ENCODE peak calls at places on chromosomes 3 and 15, in four cellular contexts. E, R, C and P are unnamed samples.

GRCh38 chr15:84985158-84985557 is 3.5 kb downstream of the PDE8A start:
- DNase-seq in R (no peak), C (no peak), E (peak), P (no peak)

GRCh38 chr15:46312133-46312740 is 677.4 kb downstream of the SQOR start:
- DNase-seq in C (peak), R (peak), E (peak), P (peak)

GRCh38 chr3:141280690-141281089 is 49.1 kb downstream of the PXYLP1 start:
- DNase-seq in C (no peak), R (no peak), E (no peak), P (no peak)

GRCh38 chr15:28219116-28219515 is 102.9 kb downstream of the HERC2 start:
- DNase-seq in C (no peak), R (no peak), E (no peak), P (no peak)

GRCh38 chr15:43771816-43772215 is 5.0 kb downstream of the ELL3 start:
- DNase-seq in E (no peak), R (no peak), C (no peak), P (no peak)

GRCh38 chr3:60160792-60161175 is 1090.5 kb downstream of the FHIT start:
- DNase-seq in E (no peak), R (no peak), C (no peak), P (no peak)

GRCh38 chr3:114022145-114022544 is 34.2 kb downstream of the CCDC191 start:
- DNase-seq in C (no peak), R (no peak), E (no peak), P (peak)

GRCh38 chr3:27511724-27512422 is 27.7 kb upstream of the SLC4A7 start:
- DNase-seq in R (no peak), C (no peak), E (no peak), P (no peak)

GRCh38 chr15:73899197-73900128 is 26.1 kb downstream of the TBC1D21 start:
- DNase-seq in E (peak), R (peak), C (no peak), P (peak)

GRCh38 chr3:54630111-54630623 is 297.7 kb downstream of the LRTM1 start:
- DNase-seq in R (peak), C (peak), E (no peak), P (peak)

GRCh38 chr15:93152951-93153350 is 63.9 kb upstream of the RGMA start:
- DNase-seq in C (no peak), R (no peak), E (no peak), P (no peak)

GRCh38 chr3:173398111-173398479 is 551 bp downstream of the NLGN1 start:
- DNase-seq in C (no peak), R (no peak), E (no peak), P (peak)

GRCh38 chr15:89654847-89655805 is at the start of gene KIF7:
- DNase-seq in C (peak), R (peak), E (peak), P (peak)

GRCh38 chr3:196501316-196502064 is 2.1 kb downstream of the RNF168 start:
- DNase-seq in C (no peak), R (no peak), E (peak), P (peak)

GRCh38 chr15:100168787-100169186 is 173.0 kb downstream of the ADAMTS17 start:
- DNase-seq in E (no peak), R (no peak), C (no peak), P (no peak)

GRCh38 chr3:123301331-123302184 is 99.8 kb downstream of the SEC22A start:
- DNase-seq in C (no peak), R (no peak), E (no peak), P (no peak)

GRCh38 chr15:36950371-36950770 is 150.0 kb downstream of the MEIS2 start:
- DNase-seq in C (no peak), E (no peak), R (no peak), P (no peak)

GRCh38 chr3:171257251-171258179 is 202.7 kb downstream of the TNIK start:
- DNase-seq in E (peak), R (no peak), C (no peak), P (peak)

GRCh38 chr3:61631108-61631769 is 69.9 kb downstream of the PTPRG start:
- DNase-seq in C (no peak), E (no peak), R (no peak), P (no peak)

GRCh38 chr3:124529826-124530571 is 200.3 kb upstream of the UMPS start:
- DNase-seq in E (no peak), C (no peak), R (no peak), P (peak)

GRCh38 chr3:123129532-123129931 is 62.7 kb downstream of the PDIA5 start:
- DNase-seq in R (no peak), E (no peak), C (no peak), P (no peak)

GRCh38 chr3:79517766-79518413 is 249.9 kb downstream of the ROBO1 start:
- DNase-seq in E (peak), C (no peak), R (no peak), P (peak)

GRCh38 chr3:119810018-119810435 is 28.1 kb downstream of the NR1I2 start:
- DNase-seq in E (peak), R (peak), C (no peak), P (no peak)

GRCh38 chr3:31509147-31509728 is 23.5 kb upstream of the STT3B start:
- DNase-seq in R (no peak), C (no peak), E (no peak), P (no peak)

GRCh38 chr3:35321008-35321407 is 318.3 kb upstream of the ARPP21 start:
- DNase-seq in E (no peak), C (no peak), R (no peak), P (no peak)

GRCh38 chr3:35322070-35322469 is 317.3 kb upstream of the ARPP21 start:
- DNase-seq in R (no peak), C (no peak), E (no peak), P (no peak)
- H3K56ac ChIP-seq in R (no peak), C (no peak), E (no peak), P (no peak)

GRCh38 chr3:136250226-136250861 is at the start of gene PCCB:
- DNase-seq in E (peak), C (peak), R (peak), P (peak)
- H2BK120ac ChIP-seq in E (peak), C (peak), R (no peak), P (no peak)

DNA sequence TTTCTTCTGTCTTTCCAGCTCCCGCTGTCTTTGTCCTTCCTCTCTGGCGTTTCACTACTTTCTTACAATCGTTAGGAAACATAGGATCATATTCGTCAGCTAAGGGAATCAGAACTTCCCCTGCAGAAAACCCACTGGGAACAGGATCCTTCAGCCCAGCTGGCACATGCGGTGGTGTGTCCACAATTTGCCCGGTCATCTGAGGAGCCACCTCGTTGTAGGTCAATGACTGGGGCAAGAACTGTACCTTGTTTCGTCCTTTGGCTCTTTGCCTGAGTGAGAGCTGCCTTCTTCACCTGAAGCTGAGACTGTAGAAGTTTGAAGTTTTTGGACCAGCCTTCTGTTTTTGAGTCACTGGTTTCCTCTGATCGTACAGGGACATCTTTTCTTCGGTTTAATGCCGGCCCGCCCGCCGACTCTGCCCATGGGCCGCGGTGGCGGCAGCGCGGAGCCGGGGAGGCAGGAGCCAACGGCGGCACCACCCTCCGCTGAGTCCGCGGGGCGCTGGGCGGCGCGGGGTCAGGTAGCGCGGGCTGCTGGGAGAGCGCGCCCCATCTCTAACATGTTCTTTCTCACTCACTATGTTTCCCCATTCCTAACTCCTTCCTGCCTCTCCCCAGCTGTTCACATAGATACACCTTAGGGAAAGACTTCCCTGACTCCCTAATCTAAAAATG is 214.1 kb upstream of the NANOGP8 start:
- DNase-seq in R (no peak), C (no peak), E (no peak), P (no peak)
- H3K4ac ChIP-seq in R (no peak), C (no peak), E (no peak), P (no peak)

DNA sequence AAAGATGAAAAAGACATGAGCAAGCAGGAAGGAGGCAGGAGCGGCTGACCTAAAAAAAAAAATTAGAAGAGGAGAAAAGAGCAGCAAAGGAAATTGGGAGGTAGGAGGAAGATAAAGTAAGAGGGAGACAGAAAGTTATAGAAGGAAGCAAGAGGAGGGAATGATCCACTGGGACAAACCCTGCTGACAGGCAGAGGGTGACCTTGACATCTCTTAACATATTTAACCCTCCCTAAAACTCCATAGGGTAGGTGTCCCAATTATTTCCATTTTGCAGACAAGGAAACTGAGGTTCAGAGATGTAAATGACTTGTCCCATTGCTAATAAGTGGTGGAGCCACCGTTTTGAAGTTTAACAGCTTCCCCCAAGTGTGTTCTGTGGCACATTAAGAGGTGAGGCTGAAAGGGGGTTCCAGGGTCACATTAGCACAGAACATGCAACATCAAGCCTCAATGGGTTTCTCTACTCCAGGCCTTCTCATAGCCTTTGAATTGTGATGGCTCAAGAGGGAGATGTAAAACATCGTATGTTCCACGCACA is 37.4 kb upstream of the PRICKLE2 start:
- DNase-seq in E (no peak), R (no peak), C (no peak), P (no peak)
- H3K56ac ChIP-seq in E (no peak), R (no peak), C (no peak), P (no peak)

DNA sequence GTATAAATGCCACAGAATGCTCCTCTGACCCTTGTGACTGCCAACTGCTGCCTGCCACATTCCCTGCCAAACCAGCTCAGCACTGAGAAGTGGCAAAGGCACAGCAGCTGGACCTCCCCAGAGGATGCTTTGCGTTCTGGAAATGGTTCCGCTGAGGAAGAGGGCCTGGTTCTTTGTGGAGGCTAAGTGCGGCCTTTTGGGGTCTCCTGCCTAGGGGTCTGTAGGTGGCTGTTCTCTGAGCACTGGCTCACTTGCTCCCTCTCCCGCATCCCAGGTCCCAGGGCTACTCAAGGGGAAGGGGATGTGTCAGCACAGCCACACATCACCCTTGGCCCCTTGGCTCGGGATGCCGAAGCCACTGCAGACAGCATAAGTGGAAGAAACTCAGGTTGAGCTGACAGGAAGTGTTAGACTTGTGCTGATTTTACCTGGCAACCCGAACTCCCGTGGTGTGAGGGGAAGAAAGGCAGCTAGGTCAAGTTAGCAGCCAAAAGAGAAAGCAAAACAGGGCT is 56.8 kb upstream of the POMGNT2 start:
- DNase-seq in E (no peak), C (no peak), R (no peak), P (peak)
- H2BK120ac ChIP-seq in E (peak), C (no peak), R (no peak), P (no peak)

DNA sequence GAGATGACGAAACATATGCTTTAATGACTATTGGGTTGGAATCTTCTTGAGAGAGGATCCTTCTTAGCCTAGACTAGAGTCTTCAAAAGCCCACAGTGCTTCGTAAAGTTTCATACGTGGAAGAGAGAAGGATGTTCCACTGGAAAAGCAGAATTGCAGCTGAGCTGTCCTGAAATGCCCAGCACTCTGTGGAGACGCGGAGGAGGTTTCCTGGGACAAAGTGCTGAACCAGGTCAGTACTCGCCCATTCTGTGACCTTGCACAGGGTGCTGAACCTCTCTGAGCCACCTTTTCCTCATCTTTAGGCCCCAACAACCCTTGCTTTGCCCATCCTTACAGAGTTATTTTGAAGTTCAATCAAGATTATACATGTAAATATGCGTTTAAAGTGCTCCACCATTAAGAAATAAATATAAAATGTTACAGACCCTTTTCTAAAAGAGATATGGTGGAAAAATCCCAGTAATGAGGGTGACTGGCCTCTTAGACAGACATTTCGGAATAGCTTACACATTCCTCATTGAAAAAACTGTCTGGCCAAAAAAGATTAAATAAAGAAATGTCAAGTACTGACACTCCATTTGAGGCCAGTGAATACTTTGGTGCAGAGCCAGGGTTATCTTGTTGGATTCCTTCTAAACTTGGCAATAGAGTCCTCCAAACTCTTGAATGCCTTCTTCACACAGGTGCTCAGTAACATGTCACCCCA is 4.2 kb upstream of the MAGEF1 start:
- DNase-seq in R (no peak), C (no peak), E (peak), P (no peak)
- H3K4ac ChIP-seq in R (no peak), C (no peak), E (peak), P (no peak)

GRCh38 chr15:78985859-78986470 is 41.1 kb upstream of the CTSH start:
- DNase-seq in R (no peak), C (no peak), E (no peak), P (no peak)
- H3K56ac ChIP-seq in R (no peak), C (no peak), E (no peak), P (no peak)

GRCh38 chr3:14124223-14124614 is 451 bp downstream of the CHCHD4 start:
- DNase-seq in C (no peak), R (peak), E (no peak), P (peak)

GRCh38 chr3:14123308-14124222 is 1.1 kb downstream of the CHCHD4 start:
- DNase-seq in E (no peak), R (no peak), C (peak), P (no peak)

GRCh38 chr3:14126017-14126902 is 1.4 kb downstream of the TMEM43 start:
- DNase-seq in E (no peak), R (no peak), C (peak), P (no peak)

GRCh38 chr3:14125193-14126016 is 553 bp downstream of the TMEM43 start:
- DNase-seq in E (peak), C (peak), R (peak), P (peak)

DNA sequence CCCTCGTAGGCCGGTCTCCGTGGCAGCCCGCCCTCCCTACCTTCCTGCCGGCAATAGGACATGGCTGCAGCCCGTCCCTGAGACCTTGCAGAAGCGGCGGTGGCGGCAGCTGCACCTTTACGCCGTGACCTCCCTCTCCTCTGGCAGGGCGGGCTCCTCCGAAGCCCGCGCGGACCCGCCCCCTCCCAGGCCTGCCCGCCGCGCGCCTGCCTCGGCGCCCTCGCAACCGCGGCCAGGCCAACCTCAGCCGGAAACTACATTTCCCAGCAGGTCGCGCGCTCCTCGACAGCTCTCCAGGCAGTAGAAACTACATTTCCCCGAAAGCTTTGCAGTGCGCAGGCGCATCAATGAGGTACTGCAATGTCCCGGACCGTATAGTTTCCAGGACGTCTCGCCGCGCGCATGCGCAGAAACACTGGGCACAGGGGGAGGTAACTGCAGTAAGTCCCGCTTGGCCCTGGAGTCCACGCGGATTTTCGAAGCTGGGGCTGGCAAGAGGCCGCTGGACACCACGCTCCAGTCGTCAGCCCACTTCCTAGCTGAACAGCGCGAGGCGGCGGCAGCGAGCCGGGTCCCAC is at the start of the genes CHCHD4 and TMEM43:
- DNase-seq in E (peak), R (peak), C (peak), P (peak)
- H2BK120ac ChIP-seq in E (peak), R (no peak), C (no peak), P (peak)